ENCODE peak calls at places on chromosomes 13 and 19, in six cellular contexts. One of them, this sample, is unnamed.
A peak's percentile ranks its signal among the peaks of the same experiment; 100 is the strongest.

GRCh38 chr19:56400485-56400884 is 3.6 kb upstream of the ZNF583 start:
- DNase-seq in stimulated activated CD4-positive, alpha-beta T cell treated with anti-CD3 and anti-CD28 coated beads, Interleukin-1b, Interleukin-23, amount 100 ng/mL, for 24 hours: no peak
- DNase-seq in stimulated activated CD8-positive, alpha-beta memory T cell treated with anti-CD3 and anti-CD28 coated beads, Interleukin-4, amount 100 ng/mL, for 24 hours: no peak
- DNase-seq in cardiac fibroblast: no peak
- DNase-seq in astrocyte: no peak
- DNase-seq in iris pigment epithelial cell: no peak
- DNase-seq in this sample: no peak

GRCh38 chr13:24134772-24135171 is 25.7 kb upstream of the SPATA13 start:
- DNase-seq in stimulated activated CD8-positive, alpha-beta memory T cell treated with anti-CD3 and anti-CD28 coated beads, Interleukin-4, amount 100 ng/mL, for 24 hours: no peak
- DNase-seq in iris pigment epithelial cell: no peak
- DNase-seq in stimulated activated CD4-positive, alpha-beta T cell treated with anti-CD3 and anti-CD28 coated beads, Interleukin-1b, Interleukin-23, amount 100 ng/mL, for 24 hours: no peak
- DNase-seq in cardiac fibroblast: peak; percentile 18
- DNase-seq in astrocyte: peak; percentile 45
- DNase-seq in this sample: no peak

GRCh38 chr19:31875550-31875949 is 469.9 kb upstream of the ZNF507 start:
- DNase-seq in iris pigment epithelial cell: no peak
- DNase-seq in stimulated activated CD4-positive, alpha-beta T cell treated with anti-CD3 and anti-CD28 coated beads, Interleukin-1b, Interleukin-23, amount 100 ng/mL, for 24 hours: no peak
- DNase-seq in astrocyte: no peak
- DNase-seq in cardiac fibroblast: no peak
- DNase-seq in stimulated activated CD8-positive, alpha-beta memory T cell treated with anti-CD3 and anti-CD28 coated beads, Interleukin-4, amount 100 ng/mL, for 24 hours: no peak
- DNase-seq in this sample: no peak

GRCh38 chr19:42295831-42296525 is 6.0 kb upstream of the PRR19 start:
- DNase-seq in stimulated activated CD8-positive, alpha-beta memory T cell treated with anti-CD3 and anti-CD28 coated beads, Interleukin-4, amount 100 ng/mL, for 24 hours: peak; percentile 87
- DNase-seq in iris pigment epithelial cell: no peak
- DNase-seq in stimulated activated CD4-positive, alpha-beta T cell treated with anti-CD3 and anti-CD28 coated beads, Interleukin-1b, Interleukin-23, amount 100 ng/mL, for 24 hours: peak; percentile 85
- DNase-seq in astrocyte: no peak
- DNase-seq in cardiac fibroblast: peak; percentile 62
- DNase-seq in this sample: peak; percentile 66

GRCh38 chr19:13417054-13417453 is 89.2 kb downstream of the CACNA1A start:
- DNase-seq in cardiac fibroblast: no peak
- DNase-seq in stimulated activated CD8-positive, alpha-beta memory T cell treated with anti-CD3 and anti-CD28 coated beads, Interleukin-4, amount 100 ng/mL, for 24 hours: no peak
- DNase-seq in iris pigment epithelial cell: no peak
- DNase-seq in astrocyte: no peak
- DNase-seq in stimulated activated CD4-positive, alpha-beta T cell treated with anti-CD3 and anti-CD28 coated beads, Interleukin-1b, Interleukin-23, amount 100 ng/mL, for 24 hours: no peak
- DNase-seq in this sample: no peak

GRCh38 chr19:3667037-3667638 is 33.1 kb downstream of the PIP5K1C start:
- DNase-seq in iris pigment epithelial cell: no peak
- DNase-seq in astrocyte: no peak
- DNase-seq in stimulated activated CD4-positive, alpha-beta T cell treated with anti-CD3 and anti-CD28 coated beads, Interleukin-1b, Interleukin-23, amount 100 ng/mL, for 24 hours: no peak
- DNase-seq in cardiac fibroblast: no peak
- DNase-seq in stimulated activated CD8-positive, alpha-beta memory T cell treated with anti-CD3 and anti-CD28 coated beads, Interleukin-4, amount 100 ng/mL, for 24 hours: no peak
- DNase-seq in this sample: no peak

GRCh38 chr13:66581691-66582090 is 648.4 kb downstream of the PCDH9 start:
- DNase-seq in cardiac fibroblast: no peak
- DNase-seq in iris pigment epithelial cell: no peak
- DNase-seq in stimulated activated CD8-positive, alpha-beta memory T cell treated with anti-CD3 and anti-CD28 coated beads, Interleukin-4, amount 100 ng/mL, for 24 hours: no peak
- DNase-seq in stimulated activated CD4-positive, alpha-beta T cell treated with anti-CD3 and anti-CD28 coated beads, Interleukin-1b, Interleukin-23, amount 100 ng/mL, for 24 hours: no peak
- DNase-seq in astrocyte: no peak
- DNase-seq in this sample: no peak

GRCh38 chr19:31349160-31349881 is at the start of gene TSHZ3:
- DNase-seq in cardiac fibroblast: peak; percentile 91
- DNase-seq in stimulated activated CD8-positive, alpha-beta memory T cell treated with anti-CD3 and anti-CD28 coated beads, Interleukin-4, amount 100 ng/mL, for 24 hours: no peak
- DNase-seq in stimulated activated CD4-positive, alpha-beta T cell treated with anti-CD3 and anti-CD28 coated beads, Interleukin-1b, Interleukin-23, amount 100 ng/mL, for 24 hours: no peak
- DNase-seq in astrocyte: peak; percentile 81
- DNase-seq in iris pigment epithelial cell: peak; percentile 86
- DNase-seq in this sample: peak; percentile 92

GRCh38 chr13:73704587-73704986 is 429.6 kb downstream of the KLF12 start:
- DNase-seq in stimulated activated CD8-positive, alpha-beta memory T cell treated with anti-CD3 and anti-CD28 coated beads, Interleukin-4, amount 100 ng/mL, for 24 hours: no peak
- DNase-seq in iris pigment epithelial cell: no peak
- DNase-seq in cardiac fibroblast: no peak
- DNase-seq in astrocyte: no peak
- DNase-seq in stimulated activated CD4-positive, alpha-beta T cell treated with anti-CD3 and anti-CD28 coated beads, Interleukin-1b, Interleukin-23, amount 100 ng/mL, for 24 hours: no peak
- DNase-seq in this sample: no peak

GRCh38 chr19:41303941-41304340 is 6.0 kb upstream of the CCDC97 start:
- DNase-seq in iris pigment epithelial cell: no peak
- DNase-seq in astrocyte: no peak
- DNase-seq in stimulated activated CD4-positive, alpha-beta T cell treated with anti-CD3 and anti-CD28 coated beads, Interleukin-1b, Interleukin-23, amount 100 ng/mL, for 24 hours: no peak
- DNase-seq in cardiac fibroblast: no peak
- DNase-seq in stimulated activated CD8-positive, alpha-beta memory T cell treated with anti-CD3 and anti-CD28 coated beads, Interleukin-4, amount 100 ng/mL, for 24 hours: no peak
- DNase-seq in this sample: no peak

GRCh38 chr13:82766732-82767321 is 1115.4 kb downstream of the SLITRK1 start:
- DNase-seq in astrocyte: no peak
- DNase-seq in cardiac fibroblast: no peak
- DNase-seq in iris pigment epithelial cell: no peak
- DNase-seq in stimulated activated CD4-positive, alpha-beta T cell treated with anti-CD3 and anti-CD28 coated beads, Interleukin-1b, Interleukin-23, amount 100 ng/mL, for 24 hours: no peak
- DNase-seq in stimulated activated CD8-positive, alpha-beta memory T cell treated with anti-CD3 and anti-CD28 coated beads, Interleukin-4, amount 100 ng/mL, for 24 hours: no peak
- DNase-seq in this sample: no peak

GRCh38 chr19:49874503-49875157 is 2.5 kb downstream of the AKT1S1 start:
- DNase-seq in cardiac fibroblast: no peak
- DNase-seq in stimulated activated CD8-positive, alpha-beta memory T cell treated with anti-CD3 and anti-CD28 coated beads, Interleukin-4, amount 100 ng/mL, for 24 hours: no peak
- DNase-seq in astrocyte: no peak
- DNase-seq in stimulated activated CD4-positive, alpha-beta T cell treated with anti-CD3 and anti-CD28 coated beads, Interleukin-1b, Interleukin-23, amount 100 ng/mL, for 24 hours: no peak
- DNase-seq in iris pigment epithelial cell: no peak
- DNase-seq in this sample: no peak

GRCh38 chr19:11387154-11388034 is 3.3 kb upstream of the EPOR start:
- DNase-seq in astrocyte: no peak
- DNase-seq in cardiac fibroblast: no peak
- DNase-seq in iris pigment epithelial cell: no peak
- DNase-seq in stimulated activated CD8-positive, alpha-beta memory T cell treated with anti-CD3 and anti-CD28 coated beads, Interleukin-4, amount 100 ng/mL, for 24 hours: no peak
- DNase-seq in stimulated activated CD4-positive, alpha-beta T cell treated with anti-CD3 and anti-CD28 coated beads, Interleukin-1b, Interleukin-23, amount 100 ng/mL, for 24 hours: no peak
- DNase-seq in this sample: no peak

GRCh38 chr13:34435338-34435737 is 506.7 kb upstream of the NBEA start:
- DNase-seq in stimulated activated CD8-positive, alpha-beta memory T cell treated with anti-CD3 and anti-CD28 coated beads, Interleukin-4, amount 100 ng/mL, for 24 hours: no peak
- DNase-seq in stimulated activated CD4-positive, alpha-beta T cell treated with anti-CD3 and anti-CD28 coated beads, Interleukin-1b, Interleukin-23, amount 100 ng/mL, for 24 hours: no peak
- DNase-seq in cardiac fibroblast: peak; percentile 22
- DNase-seq in astrocyte: peak; percentile 63
- DNase-seq in iris pigment epithelial cell: peak; percentile 39
- DNase-seq in this sample: peak; percentile 32

GRCh38 chr13:40069173-40070044 is 413.9 kb downstream of the COG6 start:
- DNase-seq in astrocyte: peak; percentile 37
- DNase-seq in stimulated activated CD4-positive, alpha-beta T cell treated with anti-CD3 and anti-CD28 coated beads, Interleukin-1b, Interleukin-23, amount 100 ng/mL, for 24 hours: peak; percentile 35
- DNase-seq in iris pigment epithelial cell: peak; percentile 79
- DNase-seq in cardiac fibroblast: peak; percentile 82
- DNase-seq in stimulated activated CD8-positive, alpha-beta memory T cell treated with anti-CD3 and anti-CD28 coated beads, Interleukin-4, amount 100 ng/mL, for 24 hours: peak; percentile 57
- DNase-seq in this sample: peak; percentile 88

GRCh38 chr19:31154021-31154420 is 195.2 kb downstream of the TSHZ3 start:
- DNase-seq in stimulated activated CD8-positive, alpha-beta memory T cell treated with anti-CD3 and anti-CD28 coated beads, Interleukin-4, amount 100 ng/mL, for 24 hours: no peak
- DNase-seq in astrocyte: peak; percentile 65
- DNase-seq in cardiac fibroblast: peak; percentile 76
- DNase-seq in stimulated activated CD4-positive, alpha-beta T cell treated with anti-CD3 and anti-CD28 coated beads, Interleukin-1b, Interleukin-23, amount 100 ng/mL, for 24 hours: no peak
- DNase-seq in iris pigment epithelial cell: peak; percentile 41
- DNase-seq in this sample: peak; percentile 26

GRCh38 chr19:40614595-40615411 is 13.6 kb downstream of the LTBP4 start:
- DNase-seq in stimulated activated CD4-positive, alpha-beta T cell treated with anti-CD3 and anti-CD28 coated beads, Interleukin-1b, Interleukin-23, amount 100 ng/mL, for 24 hours: peak; percentile 92
- DNase-seq in cardiac fibroblast: peak; percentile 97
- DNase-seq in astrocyte: peak; percentile 98
- DNase-seq in iris pigment epithelial cell: peak; percentile 98
- DNase-seq in stimulated activated CD8-positive, alpha-beta memory T cell treated with anti-CD3 and anti-CD28 coated beads, Interleukin-4, amount 100 ng/mL, for 24 hours: peak; percentile 91
- DNase-seq in this sample: peak; percentile 98

GRCh38 chr13:36839981-36840380 is 21.0 kb downstream of the RFXAP start:
- DNase-seq in astrocyte: no peak
- DNase-seq in cardiac fibroblast: no peak
- DNase-seq in iris pigment epithelial cell: no peak
- DNase-seq in stimulated activated CD4-positive, alpha-beta T cell treated with anti-CD3 and anti-CD28 coated beads, Interleukin-1b, Interleukin-23, amount 100 ng/mL, for 24 hours: no peak
- DNase-seq in stimulated activated CD8-positive, alpha-beta memory T cell treated with anti-CD3 and anti-CD28 coated beads, Interleukin-4, amount 100 ng/mL, for 24 hours: no peak
- DNase-seq in this sample: no peak

GRCh38 chr19:46913852-46914430 is 53.1 kb downstream of the ARHGAP35 start:
- DNase-seq in stimulated activated CD4-positive, alpha-beta T cell treated with anti-CD3 and anti-CD28 coated beads, Interleukin-1b, Interleukin-23, amount 100 ng/mL, for 24 hours: no peak
- DNase-seq in iris pigment epithelial cell: peak; percentile 53
- DNase-seq in stimulated activated CD8-positive, alpha-beta memory T cell treated with anti-CD3 and anti-CD28 coated beads, Interleukin-4, amount 100 ng/mL, for 24 hours: no peak
- DNase-seq in astrocyte: peak; percentile 58
- DNase-seq in cardiac fibroblast: no peak
- DNase-seq in this sample: no peak

GRCh38 chr13:77692746-77693448 is 4.6 kb upstream of the SLAIN1 start:
- DNase-seq in cardiac fibroblast: no peak
- DNase-seq in astrocyte: peak; percentile 19
- DNase-seq in stimulated activated CD4-positive, alpha-beta T cell treated with anti-CD3 and anti-CD28 coated beads, Interleukin-1b, Interleukin-23, amount 100 ng/mL, for 24 hours: no peak
- DNase-seq in stimulated activated CD8-positive, alpha-beta memory T cell treated with anti-CD3 and anti-CD28 coated beads, Interleukin-4, amount 100 ng/mL, for 24 hours: no peak
- DNase-seq in iris pigment epithelial cell: no peak
- DNase-seq in this sample: no peak

GRCh38 chr19:41813911-41814310 is 17.5 kb downstream of the CEACAM3 start:
- DNase-seq in cardiac fibroblast: no peak
- DNase-seq in stimulated activated CD8-positive, alpha-beta memory T cell treated with anti-CD3 and anti-CD28 coated beads, Interleukin-4, amount 100 ng/mL, for 24 hours: no peak
- DNase-seq in stimulated activated CD4-positive, alpha-beta T cell treated with anti-CD3 and anti-CD28 coated beads, Interleukin-1b, Interleukin-23, amount 100 ng/mL, for 24 hours: no peak
- DNase-seq in iris pigment epithelial cell: no peak
- DNase-seq in astrocyte: no peak
- DNase-seq in this sample: no peak

GRCh38 chr13:80716610-80717081 is 375.7 kb upstream of the SPRY2 start:
- DNase-seq in iris pigment epithelial cell: peak; percentile 64
- DNase-seq in astrocyte: no peak
- DNase-seq in stimulated activated CD4-positive, alpha-beta T cell treated with anti-CD3 and anti-CD28 coated beads, Interleukin-1b, Interleukin-23, amount 100 ng/mL, for 24 hours: no peak
- DNase-seq in stimulated activated CD8-positive, alpha-beta memory T cell treated with anti-CD3 and anti-CD28 coated beads, Interleukin-4, amount 100 ng/mL, for 24 hours: no peak
- DNase-seq in cardiac fibroblast: peak; percentile 48
- DNase-seq in this sample: peak; percentile 78

GRCh38 chr13:97283888-97284287 is 61.8 kb downstream of the MBNL2 start:
- DNase-seq in stimulated activated CD4-positive, alpha-beta T cell treated with anti-CD3 and anti-CD28 coated beads, Interleukin-1b, Interleukin-23, amount 100 ng/mL, for 24 hours: no peak
- DNase-seq in cardiac fibroblast: no peak
- DNase-seq in astrocyte: no peak
- DNase-seq in iris pigment epithelial cell: no peak
- DNase-seq in stimulated activated CD8-positive, alpha-beta memory T cell treated with anti-CD3 and anti-CD28 coated beads, Interleukin-4, amount 100 ng/mL, for 24 hours: no peak
- DNase-seq in this sample: no peak

GRCh38 chr19:47134533-47134932 is 3.9 kb downstream of the SAE1 start:
- DNase-seq in cardiac fibroblast: no peak
- DNase-seq in stimulated activated CD8-positive, alpha-beta memory T cell treated with anti-CD3 and anti-CD28 coated beads, Interleukin-4, amount 100 ng/mL, for 24 hours: no peak
- DNase-seq in astrocyte: no peak
- DNase-seq in iris pigment epithelial cell: no peak
- DNase-seq in stimulated activated CD4-positive, alpha-beta T cell treated with anti-CD3 and anti-CD28 coated beads, Interleukin-1b, Interleukin-23, amount 100 ng/mL, for 24 hours: no peak
- DNase-seq in this sample: no peak

GRCh38 chr13:95660981-95661581 is 15.9 kb upstream of the DNAJC3 start:
- DNase-seq in iris pigment epithelial cell: peak; percentile 42
- DNase-seq in stimulated activated CD8-positive, alpha-beta memory T cell treated with anti-CD3 and anti-CD28 coated beads, Interleukin-4, amount 100 ng/mL, for 24 hours: no peak
- DNase-seq in cardiac fibroblast: peak; percentile 75
- DNase-seq in astrocyte: peak; percentile 23
- DNase-seq in stimulated activated CD4-positive, alpha-beta T cell treated with anti-CD3 and anti-CD28 coated beads, Interleukin-1b, Interleukin-23, amount 100 ng/mL, for 24 hours: no peak
- DNase-seq in this sample: peak; percentile 69

GRCh38 chr19:45444318-45445041 is 20.8 kb upstream of the ERCC1 start:
- DNase-seq in iris pigment epithelial cell: peak; percentile 83
- DNase-seq in cardiac fibroblast: peak; percentile 88
- DNase-seq in astrocyte: peak; percentile 64
- DNase-seq in stimulated activated CD8-positive, alpha-beta memory T cell treated with anti-CD3 and anti-CD28 coated beads, Interleukin-4, amount 100 ng/mL, for 24 hours: peak; percentile 76
- DNase-seq in stimulated activated CD4-positive, alpha-beta T cell treated with anti-CD3 and anti-CD28 coated beads, Interleukin-1b, Interleukin-23, amount 100 ng/mL, for 24 hours: no peak
- DNase-seq in this sample: peak; percentile 88

GRCh38 chr13:45847554-45848224 is 3.9 kb downstream of the SIAH3 start:
- DNase-seq in astrocyte: peak; percentile 27
- DNase-seq in cardiac fibroblast: no peak
- DNase-seq in iris pigment epithelial cell: peak; percentile 51
- DNase-seq in stimulated activated CD8-positive, alpha-beta memory T cell treated with anti-CD3 and anti-CD28 coated beads, Interleukin-4, amount 100 ng/mL, for 24 hours: no peak
- DNase-seq in stimulated activated CD4-positive, alpha-beta T cell treated with anti-CD3 and anti-CD28 coated beads, Interleukin-1b, Interleukin-23, amount 100 ng/mL, for 24 hours: no peak
- DNase-seq in this sample: peak; percentile 17

GRCh38 chr19:18596752-18597157 is 8.2 kb downstream of the REX1BD start:
- DNase-seq in stimulated activated CD8-positive, alpha-beta memory T cell treated with anti-CD3 and anti-CD28 coated beads, Interleukin-4, amount 100 ng/mL, for 24 hours: no peak
- DNase-seq in cardiac fibroblast: peak; percentile 31
- DNase-seq in stimulated activated CD4-positive, alpha-beta T cell treated with anti-CD3 and anti-CD28 coated beads, Interleukin-1b, Interleukin-23, amount 100 ng/mL, for 24 hours: no peak
- DNase-seq in iris pigment epithelial cell: peak; percentile 37
- DNase-seq in astrocyte: no peak
- DNase-seq in this sample: peak; percentile 35

GRCh38 chr13:39418424-39418823 is 184.6 kb downstream of the LHFPL6 start:
- DNase-seq in cardiac fibroblast: no peak
- DNase-seq in iris pigment epithelial cell: no peak
- DNase-seq in astrocyte: no peak
- DNase-seq in stimulated activated CD4-positive, alpha-beta T cell treated with anti-CD3 and anti-CD28 coated beads, Interleukin-1b, Interleukin-23, amount 100 ng/mL, for 24 hours: no peak
- DNase-seq in stimulated activated CD8-positive, alpha-beta memory T cell treated with anti-CD3 and anti-CD28 coated beads, Interleukin-4, amount 100 ng/mL, for 24 hours: no peak
- DNase-seq in this sample: no peak

GRCh38 chr19:51440846-51441409 is 17.3 kb downstream of the SIGLEC8 start:
- DNase-seq in iris pigment epithelial cell: no peak
- DNase-seq in astrocyte: no peak
- DNase-seq in stimulated activated CD8-positive, alpha-beta memory T cell treated with anti-CD3 and anti-CD28 coated beads, Interleukin-4, amount 100 ng/mL, for 24 hours: peak; percentile 57
- DNase-seq in stimulated activated CD4-positive, alpha-beta T cell treated with anti-CD3 and anti-CD28 coated beads, Interleukin-1b, Interleukin-23, amount 100 ng/mL, for 24 hours: peak; percentile 30
- DNase-seq in cardiac fibroblast: no peak
- DNase-seq in this sample: no peak

GRCh38 chr13:44352671-44353070 is 21.0 kb upstream of the SERP2 start:
- DNase-seq in stimulated activated CD4-positive, alpha-beta T cell treated with anti-CD3 and anti-CD28 coated beads, Interleukin-1b, Interleukin-23, amount 100 ng/mL, for 24 hours: no peak
- DNase-seq in stimulated activated CD8-positive, alpha-beta memory T cell treated with anti-CD3 and anti-CD28 coated beads, Interleukin-4, amount 100 ng/mL, for 24 hours: no peak
- DNase-seq in cardiac fibroblast: no peak
- DNase-seq in iris pigment epithelial cell: no peak
- DNase-seq in astrocyte: peak; percentile 18
- DNase-seq in this sample: no peak

GRCh38 chr13:113941571-113942191 is 32.2 kb downstream of the C13orf46 start:
- DNase-seq in iris pigment epithelial cell: peak; percentile 30
- DNase-seq in astrocyte: peak; percentile 80
- DNase-seq in stimulated activated CD4-positive, alpha-beta T cell treated with anti-CD3 and anti-CD28 coated beads, Interleukin-1b, Interleukin-23, amount 100 ng/mL, for 24 hours: no peak
- DNase-seq in cardiac fibroblast: no peak
- DNase-seq in stimulated activated CD8-positive, alpha-beta memory T cell treated with anti-CD3 and anti-CD28 coated beads, Interleukin-4, amount 100 ng/mL, for 24 hours: no peak
- DNase-seq in this sample: no peak

GRCh38 chr19:7540761-7541480 is 5.4 kb downstream of the PNPLA6 start:
- DNase-seq in astrocyte: peak; percentile 26
- DNase-seq in stimulated activated CD8-positive, alpha-beta memory T cell treated with anti-CD3 and anti-CD28 coated beads, Interleukin-4, amount 100 ng/mL, for 24 hours: no peak
- DNase-seq in stimulated activated CD4-positive, alpha-beta T cell treated with anti-CD3 and anti-CD28 coated beads, Interleukin-1b, Interleukin-23, amount 100 ng/mL, for 24 hours: no peak
- DNase-seq in cardiac fibroblast: peak; percentile 55
- DNase-seq in iris pigment epithelial cell: peak; percentile 54
- DNase-seq in this sample: peak; percentile 40

GRCh38 chr19:15379996-15380647 is 535 bp upstream of the AKAP8 start:
- DNase-seq in cardiac fibroblast: peak; percentile 39
- DNase-seq in stimulated activated CD4-positive, alpha-beta T cell treated with anti-CD3 and anti-CD28 coated beads, Interleukin-1b, Interleukin-23, amount 100 ng/mL, for 24 hours: no peak
- DNase-seq in astrocyte: peak; percentile 22
- DNase-seq in stimulated activated CD8-positive, alpha-beta memory T cell treated with anti-CD3 and anti-CD28 coated beads, Interleukin-4, amount 100 ng/mL, for 24 hours: no peak
- DNase-seq in iris pigment epithelial cell: peak; percentile 41
- DNase-seq in this sample: peak; percentile 51

GRCh38 chr19:55044286-55044685 is 6.2 kb upstream of the GP6 start:
- DNase-seq in iris pigment epithelial cell: no peak
- DNase-seq in astrocyte: no peak
- DNase-seq in stimulated activated CD4-positive, alpha-beta T cell treated with anti-CD3 and anti-CD28 coated beads, Interleukin-1b, Interleukin-23, amount 100 ng/mL, for 24 hours: no peak
- DNase-seq in cardiac fibroblast: no peak
- DNase-seq in stimulated activated CD8-positive, alpha-beta memory T cell treated with anti-CD3 and anti-CD28 coated beads, Interleukin-4, amount 100 ng/mL, for 24 hours: no peak
- DNase-seq in this sample: no peak